ENCODE peak calls at places on chromosomes 5 and 9, in four cellular contexts. A is PC-3, U is mesendoderm, T is neuronal stem cell. Q is an unnamed sample.

GRCh38 chr5:154201108-154201769 is 10.7 kb downstream of the GALNT10 start:
- DNase-seq in A (no peak), U (no peak), T (no peak), Q (no peak)

GRCh38 chr5:97231025-97231636 is 48.1 kb upstream of the RIOK2 start:
- DNase-seq in A (peak), U (peak), T (peak), Q (peak)

GRCh38 chr9:76634356-76635054 is 129.7 kb upstream of the PCA3 start:
- DNase-seq in A (peak), U (no peak), T (no peak), Q (no peak)

GRCh38 chr5:35709688-35710087 is 92.0 kb downstream of the SPEF2 start:
- DNase-seq in A (no peak), U (no peak), T (no peak), Q (no peak)

GRCh38 chr9:75210215-75210614 is 121.9 kb downstream of the OSTF1 start:
- DNase-seq in A (no peak), U (no peak), T (no peak), Q (no peak)

GRCh38 chr5:170178814-170179213 is 54.0 kb upstream of the C5orf58 start:
- DNase-seq in A (no peak), U (no peak), T (no peak), Q (no peak)

GRCh38 chr9:36292641-36293040 is 34.4 kb upstream of the GNE start:
- DNase-seq in A (no peak), U (peak), T (no peak), Q (no peak)

GRCh38 chr9:2570615-2571479 is 50.7 kb upstream of the VLDLR start:
- DNase-seq in A (peak), U (peak), T (no peak), Q (no peak)

GRCh38 chr5:173094012-173094661 is 38.0 kb downstream of the CREBRF start:
- DNase-seq in A (peak), U (no peak), T (no peak), Q (no peak)

GRCh38 chr5:131773805-131774204 is 23.0 kb downstream of the FNIP1 start:
- DNase-seq in A (peak), U (no peak), T (no peak), Q (no peak)

GRCh38 chr9:18437315-18438200 is 36.4 kb upstream of the ADAMTSL1 start:
- DNase-seq in A (no peak), U (peak), T (no peak), Q (peak)

GRCh38 chr9:25562101-25562500 is 116.1 kb downstream of the TUSC1 start:
- DNase-seq in A (no peak), U (peak), T (no peak), Q (no peak)

GRCh38 chr5:38237681-38238080 is 20.7 kb upstream of the EGFLAM start:
- DNase-seq in A (no peak), U (no peak), T (no peak), Q (no peak)

GRCh38 chr9:33676746-33677505 is 118.4 kb upstream of the PRSS3 start:
- DNase-seq in A (peak), U (peak), T (peak), Q (peak)

GRCh38 chr5:140295414-140295813 is 7.5 kb downstream of the PFDN1 start:
- DNase-seq in A (peak), U (peak), T (no peak), Q (no peak)

GRCh38 chr5:178470693-178471025 is 119.5 kb downstream of the COL23A1 start:
- DNase-seq in A (no peak), U (no peak), T (no peak), Q (no peak)

GRCh38 chr9:33867747-33868429 is 50.9 kb downstream of the UBE2R2 start:
- DNase-seq in A (no peak), U (no peak), T (no peak), Q (no peak)

GRCh38 chr5:1107167-1108007 is 4.5 kb downstream of the SLC12A7 start:
- DNase-seq in A (no peak), U (peak), T (no peak), Q (no peak)

GRCh38 chr5:14445581-14446290 is 135.9 kb upstream of the OTULINL start:
- DNase-seq in A (no peak), U (peak), T (peak), Q (peak)

GRCh38 chr5:35811108-35811741 is 45.5 kb upstream of the IL7R start:
- DNase-seq in A (peak), U (no peak), T (no peak), Q (no peak)

GRCh38 chr9:135224921-135225541 is 137.6 kb downstream of the OLFM1 start:
- DNase-seq in A (no peak), U (no peak), T (peak), Q (peak)

GRCh38 chr5:122311888-122312669 is at the start of gene SNCAIP:
- DNase-seq in A (peak), U (peak), T (peak), Q (peak)

GRCh38 chr9:81474792-81475191 is 214.6 kb downstream of the TLE1 start:
- DNase-seq in A (no peak), U (no peak), T (no peak), Q (no peak)

GRCh38 chr5:107580902-107581823 is 89.6 kb downstream of the EFNA5 start:
- DNase-seq in A (no peak), U (no peak), T (no peak), Q (no peak)

GRCh38 chr5:146867996-146868708 is 10.4 kb downstream of the PPP2R2B start:
- DNase-seq in A (no peak), U (no peak), T (no peak), Q (no peak)

GRCh38 chr5:58462623-58463230 is 2.8 kb upstream of the PLK2 start:
- DNase-seq in A (peak), U (peak), T (peak), Q (peak)

GRCh38 chr5:135310328-135310989 is 88.6 kb downstream of the MACROH2A1 start:
- DNase-seq in A (peak), U (no peak), T (no peak), Q (no peak)

GRCh38 chr9:129333961-129334743 is 156.1 kb upstream of the IER5L start:
- DNase-seq in A (peak), U (peak), T (peak), Q (peak)
- H3K4me2 ChIP-seq in A (peak), U (peak), T (peak), Q (peak)

DNA sequence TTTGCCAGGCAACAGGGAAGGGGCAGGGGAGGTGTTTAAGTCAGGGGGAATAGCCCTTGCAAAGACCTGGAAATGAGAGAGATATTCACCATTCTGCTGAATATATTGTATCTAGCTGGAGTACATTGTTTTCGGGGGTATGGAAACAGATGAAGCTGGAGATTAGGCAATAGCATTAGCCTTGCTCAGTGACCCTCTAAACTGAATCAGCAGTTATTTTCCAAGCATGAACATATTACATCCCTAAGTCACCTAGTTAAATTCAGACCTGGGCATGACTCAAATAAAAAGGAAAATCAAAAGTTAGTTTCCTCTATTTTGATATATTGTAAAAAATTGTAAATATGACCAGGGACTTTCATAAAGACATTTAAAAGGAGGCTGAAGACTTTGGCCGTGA is 544.6 kb upstream of the TRPC7 start:
- DNase-seq in A (no peak), U (no peak), T (no peak), Q (no peak)
- H3K4me2 ChIP-seq in A (no peak), U (no peak), T (no peak), Q (no peak)

DNA sequence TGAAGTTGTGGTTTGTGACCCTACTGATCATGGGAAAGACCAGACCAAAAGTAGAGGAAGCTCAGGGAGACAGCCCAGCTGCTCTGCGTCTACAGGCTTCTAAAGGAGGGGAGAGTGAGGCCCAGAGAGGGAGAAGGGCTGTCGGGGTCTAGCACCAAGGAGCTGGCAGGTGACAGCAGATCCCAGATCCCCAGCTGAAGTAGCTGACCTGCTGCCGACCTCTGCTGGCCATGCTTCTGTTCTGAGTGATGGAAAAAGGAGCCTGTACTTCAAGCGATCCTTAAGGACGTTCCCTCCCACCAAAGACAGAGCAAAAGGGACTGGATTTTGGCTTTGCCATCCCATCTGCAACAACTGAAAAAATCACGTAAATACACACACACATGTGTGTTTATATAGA is 22.7 kb upstream of the QSOX2 start:
- DNase-seq in A (no peak), U (peak), T (peak), Q (peak)
- H3K4me2 ChIP-seq in A (no peak), U (no peak), T (no peak), Q (peak)

DNA sequence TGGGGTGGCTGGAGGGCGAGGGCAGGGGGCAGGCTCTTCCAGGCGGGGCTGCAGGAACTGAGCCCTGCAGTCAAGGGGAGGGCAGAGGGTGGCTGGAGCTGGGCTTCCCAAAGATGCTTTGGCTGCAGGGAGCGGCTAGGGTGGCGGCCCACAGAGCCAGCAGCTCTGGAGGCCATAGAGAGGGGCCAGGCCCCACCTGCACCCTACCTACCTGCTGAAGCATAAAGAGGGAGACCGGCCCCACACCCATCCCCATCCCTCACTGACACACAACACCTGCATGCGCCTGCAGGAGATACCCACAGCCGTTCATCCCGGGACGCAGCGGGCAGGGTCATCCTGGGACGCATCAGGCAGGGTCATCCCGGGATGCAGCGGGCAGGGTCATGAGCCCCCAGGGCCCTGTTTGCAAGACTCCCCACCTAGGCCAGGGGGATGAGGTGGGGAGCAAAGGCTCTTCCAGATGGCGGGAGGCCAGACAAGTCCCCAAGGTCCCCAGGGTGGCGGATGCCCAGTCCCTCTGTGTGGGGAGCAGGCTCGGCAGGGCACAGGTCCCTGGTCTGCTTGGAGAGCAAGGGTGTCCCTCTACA is 39.8 kb upstream of the NOTCH1 start:
- DNase-seq in A (no peak), U (no peak), T (no peak), Q (no peak)
- H3K4me2 ChIP-seq in A (no peak), U (no peak), T (no peak), Q (peak)

GRCh38 chr5:78506296-78507049 is 142.1 kb downstream of the LHFPL2 start:
- DNase-seq in A (no peak), U (peak), T (no peak), Q (peak)
- H3K4me2 ChIP-seq in A (no peak), U (no peak), T (no peak), Q (no peak)

GRCh38 chr9:125591245-125591644 is 115.8 kb downstream of the MAPKAP1 start:
- DNase-seq in A (no peak), U (no peak), T (no peak), Q (no peak)

GRCh38 chr9:125594211-125594610 is 112.8 kb downstream of the MAPKAP1 start:
- DNase-seq in A (no peak), U (no peak), T (no peak), Q (no peak)

GRCh38 chr9:125593581-125593980 is 113.4 kb downstream of the MAPKAP1 start:
- DNase-seq in A (peak), U (no peak), T (no peak), Q (no peak)

GRCh38 chr9:125589287-125589686 is 117.7 kb downstream of the MAPKAP1 start:
- DNase-seq in A (no peak), U (no peak), T (no peak), Q (no peak)

DNA sequence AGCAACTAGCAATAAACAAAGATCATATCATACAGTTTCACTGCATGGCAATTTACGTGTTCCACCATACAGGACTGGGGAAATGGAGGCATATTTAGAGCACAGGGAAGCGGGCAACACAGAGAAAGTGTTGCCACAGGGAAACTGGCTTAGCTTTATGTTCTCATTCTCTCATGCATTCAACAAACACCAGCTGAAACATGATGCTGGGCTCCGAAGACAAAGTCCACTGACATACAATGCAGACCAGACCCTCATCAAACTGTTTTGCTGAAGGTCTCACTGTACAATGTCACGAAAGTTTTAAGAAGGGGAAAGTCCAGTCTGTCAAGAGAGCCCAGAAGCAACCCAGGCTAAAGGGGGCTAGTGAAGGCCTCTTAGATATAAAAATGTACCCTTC is 115.1 kb downstream of the MAPKAP1 start:
- DNase-seq in A (no peak), U (no peak), T (no peak), Q (no peak)
- H3K4me2 ChIP-seq in A (no peak), U (no peak), T (no peak), Q (no peak)

GRCh38 chr5:90096415-90097081 is 313.0 kb downstream of the CETN3 start:
- DNase-seq in A (peak), U (peak), T (peak), Q (no peak)
- H3K4me2 ChIP-seq in A (peak), U (no peak), T (no peak), Q (no peak)